ENCODE peak calls at places on chromosomes 1 and 21, in eight cellular contexts. Y is T follicular helper cell, A is dermis blood vessel endothelial cell, I is endothelial cell, W is RWPE1, F is amniotic epithelial cell, Q is brain pericyte, B is tibial artery. D is an unnamed sample.

GRCh38 chr1:156600733-156601121 is 552 bp downstream of the GPATCH4 start:
- DNase-seq in Y (no peak), A (no peak), I (no peak), W (no peak), F (peak), Q (no peak), B (no peak), D (no peak)

GRCh38 chr1:104745875-104746274 is 996.2 kb downstream of the AMY1C start:
- DNase-seq in Y (no peak), A (no peak), I (no peak), W (no peak), F (no peak), Q (no peak), B (no peak), D (no peak)

GRCh38 chr1:175045519-175045918 is 22.1 kb upstream of the TNN start:
- DNase-seq in Y (no peak), A (no peak), I (no peak), W (no peak), F (no peak), Q (no peak), B (no peak), D (no peak)

GRCh38 chr1:246506440-246506784 is 667 bp downstream of the SMYD3 start:
- DNase-seq in Y (no peak), A (peak), I (no peak), W (no peak), F (no peak), Q (no peak), B (no peak), D (peak)

GRCh38 chr1:79667848-79668696 is 661.5 kb upstream of the ADGRL4 start:
- DNase-seq in Y (no peak), A (no peak), I (no peak), W (no peak), F (no peak), Q (no peak), B (no peak), D (no peak)

GRCh38 chr1:201686709-201687455 is 142.1 kb upstream of the IPO9 start:
- DNase-seq in Y (no peak), A (no peak), I (no peak), W (peak), F (no peak), Q (no peak), B (no peak), D (no peak)

GRCh38 chr1:172704003-172704402 is 45.1 kb downstream of the FASLG start:
- DNase-seq in Y (no peak), A (no peak), I (no peak), W (no peak), F (no peak), Q (no peak), B (no peak), D (no peak)

GRCh38 chr21:14583629-14584251 is 37.6 kb upstream of the SAMSN1 start:
- DNase-seq in Y (no peak), A (no peak), I (no peak), W (no peak), F (no peak), Q (no peak), B (no peak), D (no peak)

GRCh38 chr1:34125721-34126380 is 39.2 kb downstream of the CSMD2 start:
- DNase-seq in Y (no peak), A (no peak), I (no peak), W (no peak), F (no peak), Q (no peak), B (no peak), D (no peak)

GRCh38 chr1:109547412-109548320 is 749 bp upstream of the GNAI3 start:
- DNase-seq in Y (no peak), A (peak), I (no peak), W (no peak), F (no peak), Q (no peak), B (no peak), D (peak)

GRCh38 chr1:237011432-237011831 is 7.2 kb upstream of the MT1HL1 start:
- DNase-seq in Y (no peak), A (no peak), I (no peak), W (no peak), F (no peak), Q (no peak), B (no peak), D (no peak)

GRCh38 chr1:10866314-10867091 is 70.1 kb upstream of the CASZ1 start:
- DNase-seq in Y (peak), A (peak), I (peak), W (peak), F (peak), Q (no peak), B (no peak), D (peak)

GRCh38 chr1:212608956-212609700 is 567 bp downstream of the ATF3 start:
- DNase-seq in Y (no peak), A (peak), I (peak), W (peak), F (peak), Q (no peak), B (peak), D (peak)

GRCh38 chr1:58584082-58584895 is 7.2 kb upstream of the TACSTD2 start:
- DNase-seq in Y (no peak), A (peak), I (no peak), W (peak), F (peak), Q (no peak), B (peak), D (peak)

GRCh38 chr1:15255582-15256149 is 8.6 kb downstream of the FHAD1 start:
- DNase-seq in Y (no peak), A (no peak), I (no peak), W (no peak), F (no peak), Q (no peak), B (no peak), D (no peak)

GRCh38 chr1:231750818-231751623 is 124.4 kb downstream of the DISC1 start:
- DNase-seq in Y (no peak), A (no peak), I (no peak), W (no peak), F (peak), Q (no peak), B (no peak), D (no peak)

GRCh38 chr1:235502601-235503332 is 1.5 kb downstream of the B3GALNT2 start:
- DNase-seq in Y (no peak), A (peak), I (no peak), W (peak), F (peak), Q (no peak), B (no peak), D (peak)